ENCODE peak calls at places on chromosomes 4 and X, in four cellular contexts. H is RWPE1, C is naive B cell, T is adrenal gland. N is an unnamed sample.

GRCh38 chrX:70231666-70232065 is 2.8 kb upstream of the AWAT1 start:
- DNase-seq in C (no peak), H (no peak), T (no peak), N (no peak)

GRCh38 chrX:3420316-3420715 is 73.9 kb upstream of the MXRA5 start:
- DNase-seq in C (no peak), H (no peak), T (no peak), N (no peak)

GRCh38 chrX:31199051-31199769 is 127.4 kb upstream of the FTHL17 start:
- DNase-seq in T (peak; percentile 60), C (no peak), H (peak; percentile 21), N (no peak)

GRCh38 chrX:68018248-68019203 is 414.8 kb downstream of the OPHN1 start:
- DNase-seq in C (no peak), H (no peak), T (peak; percentile 25), N (no peak)

GRCh38 chrX:40109288-40110008 is 11.7 kb upstream of the BCOR start:
- DNase-seq in H (no peak), C (no peak), T (peak; percentile 45), N (peak; percentile 67)

GRCh38 chr4:69823481-69824186 is 36.3 kb downstream of the SULT1E1 start:
- DNase-seq in C (no peak), H (peak; percentile 28), T (no peak), N (peak; percentile 83)

GRCh38 chrX:72159769-72160168 is 21.8 kb upstream of the PIN4 start:
- DNase-seq in T (no peak), C (no peak), H (no peak), N (no peak)

GRCh38 chr4:176587920-176588319 is 204.8 kb downstream of the VEGFC start:
- DNase-seq in T (peak; percentile 59), H (no peak), C (no peak), N (no peak)

GRCh38 chr4:113103556-113103955 is 54.1 kb downstream of the ANK2 start:
- DNase-seq in C (no peak), H (no peak), T (no peak), N (no peak)

GRCh38 chr4:123317211-123317610 is 79.4 kb upstream of the SPRY1 start:
- DNase-seq in T (no peak), C (no peak), H (no peak), N (no peak)

GRCh38 chrX:39848243-39848642 is 249.5 kb downstream of the BCOR start:
- DNase-seq in T (peak; percentile 30), H (peak; percentile 7), C (no peak), N (no peak)

GRCh38 chr4:1715002-1715761 is 3.1 kb upstream of the SLBP start:
- DNase-seq in T (no peak), C (peak; percentile 64), H (no peak), N (peak; percentile 31)

GRCh38 chr4:54945838-54946237 is 179.6 kb downstream of the KDR start:
- DNase-seq in T (no peak), C (no peak), H (no peak), N (no peak)

GRCh38 chr4:187436251-187436650 is 559.3 kb upstream of the ZFP42 start:
- DNase-seq in C (no peak), T (no peak), H (no peak), N (no peak)

GRCh38 chrX:17405225-17405969 is 30.4 kb downstream of the NHS start:
- DNase-seq in H (peak; percentile 66), C (no peak), T (no peak), N (no peak)

GRCh38 chrX:108437789-108438623 is at the start of gene COL4A6:
- DNase-seq in T (no peak), H (peak; percentile 74), C (no peak), N (no peak)

GRCh38 chr4:126977306-126977705 is 655.5 kb upstream of the INTU start:
- DNase-seq in H (no peak), C (no peak), T (no peak), N (no peak)

GRCh38 chrX:119425050-119425449 is 25.9 kb downstream of the SLC25A43 start:
- DNase-seq in C (no peak), H (no peak), T (no peak), N (no peak)

GRCh38 chr4:24850669-24851068 is 55.3 kb downstream of the SOD3 start:
- DNase-seq in H (peak; percentile 74), C (no peak), T (no peak), N (peak; percentile 10)

GRCh38 chr4:97367878-97368277 is 775.4 kb downstream of the STPG2 start:
- DNase-seq in C (no peak), H (peak; percentile 24), T (peak; percentile 54), N (no peak)

GRCh38 chr4:27178066-27178465 is 317.4 kb downstream of the STIM2 start:
- DNase-seq in C (no peak), T (no peak), H (no peak), N (no peak)

GRCh38 chrX:24465524-24465850 is 401 bp downstream of the PDK3 start:
- DNase-seq in T (no peak), H (no peak), C (no peak), N (no peak)

GRCh38 chr4:105630670-105631655 is 77.5 kb downstream of the INTS12 start:
- DNase-seq in T (no peak), H (peak; percentile 21), C (no peak), N (no peak)

GRCh38 chr4:168832746-168833575 is 177.1 kb downstream of the CBR4 start:
- DNase-seq in C (no peak), T (peak; percentile 22), H (peak; percentile 59), N (peak; percentile 19)

GRCh38 chr4:86891785-86892638 is at the start of gene C4orf36:
- DNase-seq in C (peak; percentile 15), H (peak; percentile 72), T (peak; percentile 78), N (peak; percentile 78)

GRCh38 chr4:153114771-153115321 is 89.4 kb upstream of the TRIM2 start:
- DNase-seq in T (peak; percentile 36), H (peak; percentile 38), C (no peak), N (no peak)

GRCh38 chr4:38957947-38958346 is 74.3 kb downstream of the TMEM156 start:
- DNase-seq in C (no peak), T (no peak), H (no peak), N (no peak)

GRCh38 chr4:26220704-26221103 is 100.1 kb upstream of the RBPJ start:
- DNase-seq in T (no peak), C (no peak), H (peak; percentile 38), N (no peak)